ENCODE peak calls at places on chromosomes 12 and 14, in eight cellular contexts. F, J, D, P, G, M, Q and U are unnamed samples.
A peak's percentile ranks its signal among the peaks of the same experiment; 100 is the strongest.

GRCh38 chr14:103109789-103110415 is 13.4 kb upstream of the TNFAIP2 start:
- DNase-seq in F (peak; percentile 86), J (peak; percentile 93), D (no peak), P (no peak), G (peak; percentile 73), M (no peak), Q (no peak), U (no peak)

GRCh38 chr12:14963520-14963919 is 2.1 kb upstream of the ARHGDIB start:
- DNase-seq in F (no peak), J (no peak), D (no peak), P (no peak), G (no peak), M (no peak), Q (no peak), U (no peak)

GRCh38 chr14:51507556-51508511 is 143.9 kb upstream of the FRMD6 start:
- DNase-seq in F (peak; percentile 69), J (no peak), D (no peak), P (peak; percentile 62), G (peak; percentile 81), M (no peak), Q (peak; percentile 66), U (no peak)

GRCh38 chr14:95533822-95534221 is 1.0 kb upstream of the GLRX5 start:
- DNase-seq in F (no peak), J (no peak), D (no peak), P (no peak), G (no peak), M (no peak), Q (no peak), U (no peak)

GRCh38 chr14:22472935-22473854 is 115.8 kb downstream of the DAD1 start:
- DNase-seq in F (no peak), J (peak; percentile 32), D (no peak), P (no peak), G (no peak), M (peak; percentile 63), Q (no peak), U (peak; percentile 54)

GRCh38 chr14:69525896-69526295 is 41.4 kb downstream of the PLEKHD1 start:
- DNase-seq in F (no peak), J (no peak), D (no peak), P (no peak), G (no peak), M (no peak), Q (no peak), U (no peak)

GRCh38 chr12:110382683-110383082 is 20.8 kb downstream of the ANAPC7 start:
- DNase-seq in F (no peak), J (no peak), D (no peak), P (no peak), G (no peak), M (no peak), Q (no peak), U (no peak)

GRCh38 chr12:81668475-81668874 is 90.7 kb downstream of the PPFIA2 start:
- DNase-seq in F (peak; percentile 100), J (peak; percentile 19), D (no peak), P (no peak), G (no peak), M (no peak), Q (no peak), U (peak; percentile 58)

GRCh38 chr12:26247873-26248272 is 52.5 kb downstream of the SSPN start:
- DNase-seq in F (no peak), J (no peak), D (no peak), P (no peak), G (no peak), M (no peak), Q (no peak), U (no peak)

GRCh38 chr14:68408680-68409079 is 384.2 kb downstream of the ZFP36L1 start:
- DNase-seq in F (peak; percentile 22), J (no peak), D (no peak), P (no peak), G (no peak), M (no peak), Q (no peak), U (no peak)

GRCh38 chr14:31038521-31039166 is 12.5 kb upstream of the STRN3 start:
- DNase-seq in F (peak; percentile 17), J (no peak), D (no peak), P (no peak), G (no peak), M (no peak), Q (no peak), U (no peak)

GRCh38 chr12:12975322-12976077 is 23.5 kb upstream of the GPRC5D start:
- DNase-seq in F (peak; percentile 54), J (peak; percentile 66), D (no peak), P (no peak), G (no peak), M (peak; percentile 46), Q (no peak), U (no peak)

GRCh38 chr14:22864979-22865378 is 6.6 kb upstream of the LRP10 start:
- DNase-seq in F (no peak), J (no peak), D (no peak), P (no peak), G (no peak), M (no peak), Q (no peak), U (no peak)

GRCh38 chr12:45223868-45224267 is 8.0 kb downstream of the ANO6 start:
- DNase-seq in F (no peak), J (no peak), D (no peak), P (no peak), G (no peak), M (no peak), Q (no peak), U (no peak)

GRCh38 chr12:124453419-124454351 is 113.7 kb downstream of the NCOR2 start:
- DNase-seq in F (peak; percentile 70), J (peak; percentile 97), D (no peak), P (peak; percentile 70), G (peak; percentile 63), M (peak; percentile 70), Q (peak; percentile 86), U (peak; percentile 45)

GRCh38 chr12:131831635-131832041 is 3.4 kb downstream of the MMP17 start:
- DNase-seq in F (peak; percentile 67), J (peak; percentile 23), D (no peak), P (no peak), G (peak; percentile 44), M (no peak), Q (no peak), U (no peak)

GRCh38 chr12:101823891-101824290 is 6.9 kb downstream of the GNPTAB start:
- DNase-seq in F (peak; percentile 15), J (no peak), D (no peak), P (no peak), G (peak; percentile 18), M (peak; percentile 53), Q (peak; percentile 39), U (peak; percentile 53)

GRCh38 chr14:75979071-75979571 is 2.7 kb downstream of the TGFB3 start:
- DNase-seq in F (peak; percentile 31), J (peak; percentile 31), D (no peak), P (peak; percentile 74), G (peak; percentile 48), M (no peak), Q (no peak), U (peak; percentile 21)

GRCh38 chr14:70714055-70714550 is 72.4 kb downstream of the TTC9 start:
- DNase-seq in F (peak; percentile 50), J (peak; percentile 41), D (no peak), P (no peak), G (no peak), M (peak; percentile 47), Q (no peak), U (peak; percentile 39)

GRCh38 chr14:105021656-105022275 is 883 bp upstream of the CDCA4 start:
- DNase-seq in F (peak; percentile 54), J (no peak), D (no peak), P (peak; percentile 60), G (peak; percentile 54), M (peak; percentile 29), Q (no peak), U (no peak)

GRCh38 chr12:117100251-117100650 is 1.0 kb upstream of the TESC start:
- DNase-seq in F (no peak), J (no peak), D (no peak), P (no peak), G (no peak), M (no peak), Q (no peak), U (no peak)
- TF ChIP-seq CTCF in F (peak; percentile 41), J (peak; percentile 47), D (peak; percentile 49), P (no peak), G (no peak), M (no peak), Q (peak; percentile 47), U (no peak)

GRCh38 chr12:28951941-28952340 is 197.1 kb upstream of the FAR2 start:
- DNase-seq in F (no peak), J (no peak), D (no peak), P (no peak), G (no peak), M (no peak), Q (no peak), U (no peak)
- H3K27ac ChIP-seq in F (no peak overlapping the region), J (no peak overlapping the region), D (no peak overlapping the region), P (no peak overlapping the region), G (no peak overlapping the region), M (no peak overlapping the region), Q (no peak overlapping the region), U (no peak overlapping the region)

DNA sequence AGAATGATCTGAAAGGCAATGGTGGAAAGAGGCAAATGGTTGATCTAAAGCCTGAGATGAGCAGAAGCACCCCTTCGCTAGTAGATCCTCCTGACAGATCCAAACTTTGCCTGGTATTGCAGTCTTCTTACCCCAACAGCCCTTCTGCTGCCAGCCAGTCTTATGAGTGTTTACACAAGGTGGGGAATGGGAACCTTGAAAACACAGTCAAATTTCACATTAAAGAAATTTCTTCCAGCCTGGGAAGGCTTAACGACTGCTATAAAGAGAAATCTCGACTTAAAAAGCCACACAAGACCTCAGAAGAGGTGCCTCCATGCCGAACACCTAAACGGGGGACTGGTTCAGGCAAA is 216.7 kb downstream of the AKAP6 start:
- DNase-seq in F (no peak), J (no peak), D (no peak), P (no peak), G (no peak), M (no peak), Q (no peak), U (no peak)
- TF ChIP-seq CTCF in F (no peak), J (no peak), D (no peak), P (no peak), G (no peak), M (no peak), Q (no peak), U (no peak)

GRCh38 chr12:120581998-120582397 is 796 bp upstream of the POP5 start:
- DNase-seq in F (no peak), J (no peak), D (no peak), P (no peak), G (no peak), M (no peak), Q (no peak), U (no peak)
- H3K27ac ChIP-seq in F (peak overlapping the region; percentile 3), J (no peak overlapping the region), D (no peak overlapping the region), P (no peak overlapping the region), G (no peak overlapping the region), M (peak overlapping the region; percentile 81), Q (peak overlapping the region; percentile 85), U (no peak overlapping the region)

GRCh38 chr14:65164068-65164824 is 61.9 kb upstream of the MAX start:
- DNase-seq in F (no peak), J (peak; percentile 34), D (no peak), P (no peak), G (no peak), M (no peak), Q (no peak), U (peak; percentile 60)
- TF ChIP-seq CTCF in F (peak; percentile 63), J (peak; percentile 97), D (peak; percentile 52), P (peak; percentile 27), G (peak; percentile 55), M (peak; percentile 67), Q (peak; percentile 76), U (peak; percentile 72)

GRCh38 chr12:31005256-31005943 is 68.3 kb upstream of the DDX11 start:
- DNase-seq in F (no peak), J (no peak), D (no peak), P (no peak), G (no peak), M (no peak), Q (no peak), U (no peak)
- H3K27ac ChIP-seq in F (no peak overlapping the region), J (peak overlapping the region; percentile 95), D (no peak overlapping the region), P (no peak overlapping the region), G (no peak overlapping the region), M (no peak overlapping the region), Q (no peak overlapping the region), U (peak overlapping the region; percentile 73)